ENCODE peak calls at places on chromosomes 16 and 17, in eight cellular contexts. One of them, this sample, is unnamed.

GRCh38 chr17:63420868-63421680 is 25.0 kb downstream of the CYB561 start:
- DNase-seq in stimulated activated CD8-positive, alpha-beta memory T cell treated with anti-CD3 and anti-CD28 coated beads, Interleukin-2, amount 100 ng/mL, for 48 hours: no peak
- DNase-seq in GM04504: no peak
- DNase-seq in NCI-H1105: no peak
- DNase-seq in colonic mucosa: no peak
- DNase-seq in HCT116: no peak
- DNase-seq in fibroblast of pulmonary artery: no peak
- DNase-seq in substantia nigra: no peak
- DNase-seq in this sample: no peak

GRCh38 chr17:41689497-41690299 is 1.0 kb downstream of the EIF1 start:
- DNase-seq in NCI-H1105: no peak
- DNase-seq in stimulated activated CD8-positive, alpha-beta memory T cell treated with anti-CD3 and anti-CD28 coated beads, Interleukin-2, amount 100 ng/mL, for 48 hours: no peak
- DNase-seq in GM04504: no peak
- DNase-seq in HCT116: no peak
- DNase-seq in colonic mucosa: peak
- DNase-seq in fibroblast of pulmonary artery: peak
- DNase-seq in substantia nigra: peak
- DNase-seq in this sample: no peak

GRCh38 chr16:70437017-70437581 is 1.8 kb downstream of the ST3GAL2 start:
- DNase-seq in HCT116: no peak
- DNase-seq in substantia nigra: no peak
- DNase-seq in colonic mucosa: no peak
- DNase-seq in fibroblast of pulmonary artery: peak
- DNase-seq in NCI-H1105: no peak
- DNase-seq in GM04504: peak
- DNase-seq in stimulated activated CD8-positive, alpha-beta memory T cell treated with anti-CD3 and anti-CD28 coated beads, Interleukin-2, amount 100 ng/mL, for 48 hours: no peak
- DNase-seq in this sample: peak

GRCh38 chr17:8162997-8163977 is 539 bp upstream of the VAMP2 start:
- DNase-seq in fibroblast of pulmonary artery: no peak
- DNase-seq in GM04504: no peak
- DNase-seq in substantia nigra: peak
- DNase-seq in colonic mucosa: peak
- DNase-seq in NCI-H1105: peak
- DNase-seq in HCT116: no peak
- DNase-seq in stimulated activated CD8-positive, alpha-beta memory T cell treated with anti-CD3 and anti-CD28 coated beads, Interleukin-2, amount 100 ng/mL, for 48 hours: no peak
- DNase-seq in this sample: peak

GRCh38 chr17:17737938-17738894 is 57.0 kb downstream of the RAI1 start:
- DNase-seq in GM04504: no peak
- DNase-seq in substantia nigra: peak
- DNase-seq in colonic mucosa: peak
- DNase-seq in HCT116: no peak
- DNase-seq in NCI-H1105: no peak
- DNase-seq in stimulated activated CD8-positive, alpha-beta memory T cell treated with anti-CD3 and anti-CD28 coated beads, Interleukin-2, amount 100 ng/mL, for 48 hours: no peak
- DNase-seq in fibroblast of pulmonary artery: no peak
- DNase-seq in this sample: no peak

GRCh38 chr16:2205967-2206313 is 686 bp downstream of the MLST8 start:
- DNase-seq in fibroblast of pulmonary artery: no peak
- DNase-seq in GM04504: no peak
- DNase-seq in colonic mucosa: no peak
- DNase-seq in stimulated activated CD8-positive, alpha-beta memory T cell treated with anti-CD3 and anti-CD28 coated beads, Interleukin-2, amount 100 ng/mL, for 48 hours: no peak
- DNase-seq in substantia nigra: no peak
- DNase-seq in NCI-H1105: no peak
- DNase-seq in HCT116: no peak
- DNase-seq in this sample: no peak

GRCh38 chr16:8946544-8946943 is 17.2 kb downstream of the USP7 start:
- DNase-seq in fibroblast of pulmonary artery: no peak
- DNase-seq in substantia nigra: no peak
- DNase-seq in HCT116: no peak
- DNase-seq in colonic mucosa: peak
- DNase-seq in stimulated activated CD8-positive, alpha-beta memory T cell treated with anti-CD3 and anti-CD28 coated beads, Interleukin-2, amount 100 ng/mL, for 48 hours: no peak
- DNase-seq in NCI-H1105: no peak
- DNase-seq in GM04504: no peak
- DNase-seq in this sample: no peak

GRCh38 chr16:69535123-69536050 is 30.4 kb upstream of the NFAT5 start:
- DNase-seq in substantia nigra: no peak
- DNase-seq in GM04504: no peak
- DNase-seq in stimulated activated CD8-positive, alpha-beta memory T cell treated with anti-CD3 and anti-CD28 coated beads, Interleukin-2, amount 100 ng/mL, for 48 hours: no peak
- DNase-seq in NCI-H1105: no peak
- DNase-seq in HCT116: no peak
- DNase-seq in colonic mucosa: no peak
- DNase-seq in fibroblast of pulmonary artery: peak
- DNase-seq in this sample: no peak

GRCh38 chr16:68802190-68802589 is 41.1 kb upstream of the TANGO6 start:
- DNase-seq in substantia nigra: no peak
- DNase-seq in GM04504: no peak
- DNase-seq in stimulated activated CD8-positive, alpha-beta memory T cell treated with anti-CD3 and anti-CD28 coated beads, Interleukin-2, amount 100 ng/mL, for 48 hours: no peak
- DNase-seq in NCI-H1105: no peak
- DNase-seq in HCT116: no peak
- DNase-seq in fibroblast of pulmonary artery: peak
- DNase-seq in colonic mucosa: no peak
- DNase-seq in this sample: no peak

This sample was measured in HEK293T.